ENCODE peak calls at places on chromosomes 7 and 10, in four cellular contexts. H, F, T and K are unnamed samples. For H3K9me3, the result is how much of the 10 kb centered on the place peaks cover.

GRCh38 chr7:87935373-87935706 is 1.3 kb downstream of the ADAM22 start:
- DNase-seq in H (no peak), F (no peak), T (no peak), K (no peak)

GRCh38 chr10:110967645-110968044 is 48.2 kb downstream of the SHOC2 start:
- DNase-seq in H (no peak), F (no peak), T (no peak), K (no peak)

GRCh38 chr10:131905603-131906268 is 4.9 kb downstream of the PPP2R2D start:
- DNase-seq in H (no peak), F (peak), T (peak), K (no peak)

GRCh38 chr7:129950191-129950940 is 2.4 kb downstream of the UBE2H start:
- DNase-seq in H (no peak), F (peak), T (peak), K (peak)

GRCh38 chr10:122510326-122510725 is 49.0 kb downstream of the HTRA1 start:
- DNase-seq in H (no peak), F (no peak), T (no peak), K (no peak)

GRCh38 chr7:22841954-22842353 is 19.3 kb upstream of the TOMM7 start:
- DNase-seq in H (no peak), F (peak), T (no peak), K (no peak)

GRCh38 chr10:122154733-122155366 is 116.2 kb upstream of the BTBD16 start:
- DNase-seq in H (no peak), F (peak), T (no peak), K (no peak)

GRCh38 chr7:105352922-105353668 is 35.6 kb downstream of the SRPK2 start:
- DNase-seq in H (no peak), F (no peak), T (no peak), K (no peak)

GRCh38 chr7:128029405-128029995 is 1.7 kb downstream of the LRRC4 start:
- DNase-seq in H (no peak), F (no peak), T (no peak), K (no peak)

GRCh38 chr10:91409069-91409868 is 875 bp upstream of the HECTD2 start:
- DNase-seq in H (no peak), F (peak), T (peak), K (peak)

GRCh38 chr10:60989400-60989876 is 45.5 kb upstream of the RHOBTB1 start:
- DNase-seq in H (no peak), F (no peak), T (no peak), K (no peak)

GRCh38 chr10:60981012-60981411 is 37.0 kb upstream of the RHOBTB1 start:
- DNase-seq in H (no peak), F (no peak), T (no peak), K (no peak)

GRCh38 chr10:60986779-60987178 is 42.8 kb upstream of the RHOBTB1 start:
- DNase-seq in H (no peak), F (no peak), T (no peak), K (peak)

GRCh38 chr10:60990663-60991062 is 46.7 kb upstream of the RHOBTB1 start:
- DNase-seq in H (no peak), F (no peak), T (no peak), K (no peak)

DNA sequence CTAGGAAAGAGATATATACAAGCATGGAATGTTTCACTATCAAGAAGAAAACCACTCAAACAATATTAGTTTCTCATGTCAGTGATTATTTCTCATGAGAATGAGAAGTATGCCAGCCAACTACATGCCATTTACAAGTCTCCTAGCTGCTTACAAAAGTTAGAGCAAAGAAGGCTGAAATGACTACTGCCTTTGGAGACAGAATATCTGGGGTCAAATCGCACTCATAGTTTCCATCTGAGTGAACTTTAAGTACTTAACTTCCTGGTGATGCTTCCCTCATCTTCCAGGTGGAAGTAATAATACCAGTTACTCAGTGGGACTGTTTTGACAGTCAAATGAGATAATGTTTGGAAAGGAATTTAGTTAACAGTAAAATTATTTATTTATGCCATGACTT is 42.0 kb upstream of the RHOBTB1 start:
- DNase-seq in H (no peak), F (no peak), T (no peak), K (no peak)
- H3K9me3 ChIP-seq in H (under half), F (under half), T (under half), K (under half)

GRCh38 chr10:133527779-133528271 is 662 bp downstream of the CYP2E1 start:
- DNase-seq in H (no peak), F (no peak), T (no peak), K (no peak)

GRCh38 chr10:133528296-133528844 is 1.2 kb downstream of the CYP2E1 start:
- DNase-seq in H (no peak), F (no peak), T (no peak), K (no peak)

GRCh38 chr10:133525444-133525843 is 1.7 kb upstream of the CYP2E1 start:
- DNase-seq in H (no peak), F (no peak), T (no peak), K (no peak)

GRCh38 chr10:133528845-133529575 is 1.8 kb downstream of the CYP2E1 start:
- DNase-seq in H (no peak), F (no peak), T (no peak), K (no peak)

GRCh38 chr10:133526957-133527588 is at the start of gene CYP2E1:
- DNase-seq in H (no peak), F (no peak), T (no peak), K (no peak)
- H3K9me3 ChIP-seq in H (under half), F (under half), T (under half), K (under half)

GRCh38 chr7:36515847-36516246 is 126.2 kb downstream of the ANLN start:
- DNase-seq in H (no peak), F (no peak), T (no peak), K (no peak)
- H3K9me3 ChIP-seq in H (under half), F (under half), T (under half), K (under half)

GRCh38 chr7:154372106-154372505 is 319.9 kb downstream of the DPP6 start:
- DNase-seq in H (no peak), F (no peak), T (no peak), K (no peak)

GRCh38 chr7:154373951-154374350 is 321.8 kb downstream of the DPP6 start:
- DNase-seq in H (no peak), F (no peak), T (no peak), K (no peak)

GRCh38 chr7:154375956-154376355 is 323.8 kb downstream of the DPP6 start:
- DNase-seq in H (no peak), F (no peak), T (no peak), K (no peak)

GRCh38 chr7:154371424-154371823 is 319.2 kb downstream of the DPP6 start:
- DNase-seq in H (no peak), F (no peak), T (no peak), K (no peak)
- H3K9me3 ChIP-seq in H (under half), F (under half), T (under half), K (under half)

GRCh38 chr7:101666751-101667150 is 37.7 kb upstream of the MYL10 start:
- DNase-seq in H (no peak), F (no peak), T (no peak), K (no peak)

GRCh38 chr7:101667399-101667798 is 38.3 kb upstream of the MYL10 start:
- DNase-seq in H (no peak), F (no peak), T (no peak), K (no peak)

GRCh38 chr7:101669307-101669706 is 40.2 kb upstream of the MYL10 start:
- DNase-seq in H (no peak), F (no peak), T (no peak), K (no peak)

GRCh38 chr7:101668726-101669125 is 39.6 kb upstream of the MYL10 start:
- DNase-seq in H (no peak), F (no peak), T (no peak), K (no peak)

GRCh38 chr7:101667959-101668358 is 38.9 kb upstream of the MYL10 start:
- DNase-seq in H (no peak), F (no peak), T (no peak), K (no peak)
- H3K9me3 ChIP-seq in H (under half), F (under half), T (under half), K (under half)